ENCODE peak calls at places on chromosome 14, in six cellular contexts. One of them, this sample, is unnamed.

GRCh38 chr14:101466456-101467180 is 94.7 kb upstream of the DIO3 start:
- DNase-seq in cardiac muscle cell: no peak
- DNase-seq in cardiac fibroblast: no peak
- DNase-seq in fibroblast of pulmonary artery: no peak
- DNase-seq in mucosa of descending colon: no peak
- DNase-seq in endodermal cell: no peak
- DNase-seq in this sample: no peak

GRCh38 chr14:33836203-33836894 is 114.5 kb downstream of the EGLN3 start:
- DNase-seq in mucosa of descending colon: no peak
- DNase-seq in endodermal cell: no peak
- DNase-seq in cardiac fibroblast: no peak
- DNase-seq in cardiac muscle cell: no peak
- DNase-seq in fibroblast of pulmonary artery: no peak
- DNase-seq in this sample: no peak

GRCh38 chr14:34075095-34075744 is 124.3 kb upstream of the EGLN3 start:
- DNase-seq in cardiac fibroblast: no peak
- DNase-seq in endodermal cell: no peak
- DNase-seq in cardiac muscle cell: no peak
- DNase-seq in fibroblast of pulmonary artery: no peak
- DNase-seq in mucosa of descending colon: no peak
- DNase-seq in this sample: no peak

GRCh38 chr14:66322564-66322963 is 163.6 kb upstream of the CCDC196 start:
- DNase-seq in mucosa of descending colon: no peak
- DNase-seq in cardiac fibroblast: no peak
- DNase-seq in cardiac muscle cell: no peak
- DNase-seq in fibroblast of pulmonary artery: no peak
- DNase-seq in endodermal cell: no peak
- DNase-seq in this sample: no peak

GRCh38 chr14:62079035-62079434 is 316.8 kb downstream of the SNAPC1 start:
- DNase-seq in endodermal cell: no peak
- DNase-seq in cardiac muscle cell: no peak
- DNase-seq in cardiac fibroblast: no peak
- DNase-seq in mucosa of descending colon: no peak
- DNase-seq in fibroblast of pulmonary artery: no peak
- DNase-seq in this sample: no peak

GRCh38 chr14:106491851-106492250 is 965.5 kb downstream of the TMEM121 start:
- DNase-seq in fibroblast of pulmonary artery: no peak
- DNase-seq in endodermal cell: peak
- DNase-seq in mucosa of descending colon: peak
- DNase-seq in cardiac fibroblast: peak
- DNase-seq in cardiac muscle cell: no peak
- DNase-seq in this sample: no peak

GRCh38 chr14:61690982-61691381 is 4.3 kb upstream of the HIF1A start:
- DNase-seq in cardiac fibroblast: peak
- DNase-seq in endodermal cell: no peak
- DNase-seq in mucosa of descending colon: no peak
- DNase-seq in cardiac muscle cell: peak
- DNase-seq in fibroblast of pulmonary artery: peak
- DNase-seq in this sample: no peak

GRCh38 chr14:56243110-56243509 is 124.9 kb downstream of the PELI2 start:
- DNase-seq in endodermal cell: no peak
- DNase-seq in cardiac fibroblast: no peak
- DNase-seq in mucosa of descending colon: no peak
- DNase-seq in fibroblast of pulmonary artery: no peak
- DNase-seq in cardiac muscle cell: no peak
- DNase-seq in this sample: no peak

GRCh38 chr14:77027538-77028383 is 747 bp downstream of the IRF2BPL start:
- DNase-seq in fibroblast of pulmonary artery: peak
- DNase-seq in mucosa of descending colon: peak
- DNase-seq in cardiac muscle cell: peak
- DNase-seq in endodermal cell: peak
- DNase-seq in cardiac fibroblast: peak
- DNase-seq in this sample: peak

GRCh38 chr14:100129161-100129589 is 30.3 kb downstream of the DEGS2 start:
- DNase-seq in mucosa of descending colon: no peak
- DNase-seq in cardiac muscle cell: peak
- DNase-seq in endodermal cell: no peak
- DNase-seq in cardiac fibroblast: peak
- DNase-seq in fibroblast of pulmonary artery: peak
- DNase-seq in this sample: peak

GRCh38 chr14:77681196-77682157 is 26.3 kb downstream of the ALKBH1 start:
- DNase-seq in mucosa of descending colon: peak
- DNase-seq in endodermal cell: no peak
- DNase-seq in cardiac fibroblast: peak
- DNase-seq in cardiac muscle cell: no peak
- DNase-seq in fibroblast of pulmonary artery: peak
- DNase-seq in this sample: peak

GRCh38 chr14:44657688-44658388 is 150.8 kb upstream of the FSCB start:
- DNase-seq in cardiac muscle cell: peak
- DNase-seq in mucosa of descending colon: no peak
- DNase-seq in cardiac fibroblast: peak
- DNase-seq in endodermal cell: peak
- DNase-seq in fibroblast of pulmonary artery: peak
- DNase-seq in this sample: no peak

GRCh38 chr14:61444215-61444768 is 122.9 kb downstream of the PRKCH start:
- DNase-seq in endodermal cell: no peak
- DNase-seq in fibroblast of pulmonary artery: no peak
- DNase-seq in mucosa of descending colon: no peak
- DNase-seq in cardiac fibroblast: no peak
- DNase-seq in cardiac muscle cell: no peak
- DNase-seq in this sample: no peak

GRCh38 chr14:24993631-24994030 is 56.3 kb downstream of the STXBP6 start:
- DNase-seq in cardiac muscle cell: no peak
- DNase-seq in cardiac fibroblast: no peak
- DNase-seq in fibroblast of pulmonary artery: no peak
- DNase-seq in endodermal cell: no peak
- DNase-seq in mucosa of descending colon: no peak
- DNase-seq in this sample: no peak

GRCh38 chr14:22801716-22802115 is 13.5 kb downstream of the SLC7A7 start:
- DNase-seq in fibroblast of pulmonary artery: no peak
- DNase-seq in mucosa of descending colon: no peak
- DNase-seq in endodermal cell: no peak
- DNase-seq in cardiac muscle cell: no peak
- DNase-seq in cardiac fibroblast: no peak
- DNase-seq in this sample: no peak

GRCh38 chr14:103104654-103105511 is 10.4 kb downstream of the EXOC3L4 start:
- DNase-seq in cardiac fibroblast: peak
- DNase-seq in mucosa of descending colon: peak
- DNase-seq in cardiac muscle cell: peak
- DNase-seq in endodermal cell: peak
- DNase-seq in fibroblast of pulmonary artery: peak
- DNase-seq in this sample: peak

GRCh38 chr14:59352951-59353350 is 112.2 kb downstream of the GPR135 start:
- DNase-seq in cardiac fibroblast: no peak
- DNase-seq in fibroblast of pulmonary artery: no peak
- DNase-seq in mucosa of descending colon: no peak
- DNase-seq in endodermal cell: no peak
- DNase-seq in cardiac muscle cell: no peak
- DNase-seq in this sample: no peak

GRCh38 chr14:83041224-83041623 is 1507.6 kb upstream of the SEL1L start:
- DNase-seq in mucosa of descending colon: no peak
- DNase-seq in fibroblast of pulmonary artery: no peak
- DNase-seq in cardiac muscle cell: no peak
- DNase-seq in endodermal cell: no peak
- DNase-seq in cardiac fibroblast: no peak
- DNase-seq in this sample: no peak

GRCh38 chr14:22549981-22550670 is 38.9 kb downstream of the DAD1 start:
- DNase-seq in fibroblast of pulmonary artery: peak
- DNase-seq in mucosa of descending colon: no peak
- DNase-seq in cardiac fibroblast: peak
- DNase-seq in cardiac muscle cell: peak
- DNase-seq in endodermal cell: no peak
- DNase-seq in this sample: no peak

GRCh38 chr14:67524152-67524963 is 8.7 kb upstream of the PLEKHH1 start:
- DNase-seq in endodermal cell: no peak
- DNase-seq in cardiac fibroblast: peak
- DNase-seq in mucosa of descending colon: no peak
- DNase-seq in cardiac muscle cell: no peak
- DNase-seq in fibroblast of pulmonary artery: no peak
- DNase-seq in this sample: no peak

GRCh38 chr14:69351911-69352310 is 46.2 kb downstream of the ERH start:
- DNase-seq in endodermal cell: no peak
- DNase-seq in mucosa of descending colon: no peak
- DNase-seq in cardiac fibroblast: no peak
- DNase-seq in cardiac muscle cell: no peak
- DNase-seq in fibroblast of pulmonary artery: no peak
- DNase-seq in this sample: no peak

GRCh38 chr14:23538785-23539184 is 12.8 kb downstream of the ZFHX2 start:
- DNase-seq in cardiac muscle cell: peak
- DNase-seq in endodermal cell: peak
- DNase-seq in mucosa of descending colon: no peak
- DNase-seq in fibroblast of pulmonary artery: peak
- DNase-seq in cardiac fibroblast: peak
- DNase-seq in this sample: peak

GRCh38 chr14:32027255-32027939 is 49.7 kb upstream of the ARHGAP5 start:
- DNase-seq in fibroblast of pulmonary artery: peak
- DNase-seq in mucosa of descending colon: no peak
- DNase-seq in cardiac muscle cell: peak
- DNase-seq in cardiac fibroblast: peak
- DNase-seq in endodermal cell: no peak
- DNase-seq in this sample: peak

GRCh38 chr14:65219353-65219752 is 117.0 kb upstream of the MAX start:
- DNase-seq in cardiac muscle cell: no peak
- DNase-seq in cardiac fibroblast: no peak
- DNase-seq in endodermal cell: no peak
- DNase-seq in mucosa of descending colon: no peak
- DNase-seq in fibroblast of pulmonary artery: no peak
- DNase-seq in this sample: no peak

GRCh38 chr14:102125546-102125945 is 14.2 kb upstream of the WDR20 start:
- DNase-seq in cardiac fibroblast: no peak
- DNase-seq in fibroblast of pulmonary artery: no peak
- DNase-seq in endodermal cell: no peak
- DNase-seq in cardiac muscle cell: no peak
- DNase-seq in mucosa of descending colon: no peak
- DNase-seq in this sample: no peak

GRCh38 chr14:98347686-98348085 is 924.3 kb downstream of the BCL11B start:
- DNase-seq in endodermal cell: no peak
- DNase-seq in fibroblast of pulmonary artery: no peak
- DNase-seq in cardiac fibroblast: no peak
- DNase-seq in mucosa of descending colon: no peak
- DNase-seq in cardiac muscle cell: no peak
- DNase-seq in this sample: no peak

GRCh38 chr14:98345186-98345585 is 926.8 kb downstream of the BCL11B start:
- DNase-seq in cardiac fibroblast: no peak
- DNase-seq in fibroblast of pulmonary artery: no peak
- DNase-seq in cardiac muscle cell: no peak
- DNase-seq in endodermal cell: no peak
- DNase-seq in mucosa of descending colon: no peak
- DNase-seq in this sample: no peak

GRCh38 chr14:98348505-98348904 is 923.5 kb downstream of the BCL11B start:
- DNase-seq in cardiac muscle cell: no peak
- DNase-seq in mucosa of descending colon: no peak
- DNase-seq in cardiac fibroblast: no peak
- DNase-seq in fibroblast of pulmonary artery: no peak
- DNase-seq in endodermal cell: no peak
- DNase-seq in this sample: no peak

DNA sequence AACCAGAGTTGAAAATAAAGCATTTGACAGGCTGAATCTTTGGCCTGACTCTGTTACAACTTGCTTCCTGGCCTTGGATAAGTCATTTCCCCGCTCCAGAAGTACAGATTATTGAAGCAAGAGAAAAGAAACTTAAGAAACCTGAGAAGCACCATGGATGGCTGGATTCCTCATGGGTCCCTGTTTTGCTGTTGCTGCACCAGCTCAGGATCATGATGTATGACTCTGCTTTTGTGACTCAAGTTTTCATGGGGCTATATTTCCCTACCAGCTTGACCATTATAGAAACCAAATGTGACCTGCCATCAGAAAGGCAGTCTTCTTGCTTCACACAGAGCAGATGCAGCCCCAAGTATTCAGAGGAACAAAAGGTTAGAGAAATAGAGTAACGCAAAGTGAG is 921.8 kb downstream of the BCL11B start:
- DNase-seq in fibroblast of pulmonary artery: no peak
- DNase-seq in cardiac fibroblast: no peak
- DNase-seq in endodermal cell: no peak
- DNase-seq in mucosa of descending colon: no peak
- DNase-seq in cardiac muscle cell: no peak
- DNase-seq in this sample: no peak
- H3K4me3 ChIP-seq in fibroblast of pulmonary artery: no peak
- H3K4me3 ChIP-seq in cardiac fibroblast: no peak
- H3K4me3 ChIP-seq in endodermal cell: no peak
- H3K4me3 ChIP-seq in mucosa of descending colon: no peak
- H3K4me3 ChIP-seq in cardiac muscle cell: no peak
- H3K4me3 ChIP-seq in this sample: no peak

GRCh38 chr14:70909788-70910614 is 2.7 kb downstream of the PCNX1 start:
- DNase-seq in fibroblast of pulmonary artery: no peak
- DNase-seq in mucosa of descending colon: no peak
- DNase-seq in cardiac muscle cell: no peak
- DNase-seq in endodermal cell: no peak
- DNase-seq in cardiac fibroblast: no peak
- DNase-seq in this sample: no peak
- H3K4me3 ChIP-seq in fibroblast of pulmonary artery: peak
- H3K4me3 ChIP-seq in mucosa of descending colon: no peak
- H3K4me3 ChIP-seq in cardiac muscle cell: peak
- H3K4me3 ChIP-seq in endodermal cell: peak
- H3K4me3 ChIP-seq in cardiac fibroblast: no peak
- H3K4me3 ChIP-seq in this sample: peak

GRCh38 chr14:54568821-54569591 is 2.1 kb downstream of the SAMD4A start:
- DNase-seq in cardiac muscle cell: peak
- DNase-seq in fibroblast of pulmonary artery: no peak
- DNase-seq in mucosa of descending colon: peak
- DNase-seq in cardiac fibroblast: peak
- DNase-seq in endodermal cell: peak
- DNase-seq in this sample: peak
- H3K4me3 ChIP-seq in cardiac muscle cell: peak
- H3K4me3 ChIP-seq in fibroblast of pulmonary artery: peak
- H3K4me3 ChIP-seq in mucosa of descending colon: no peak
- H3K4me3 ChIP-seq in cardiac fibroblast: peak
- H3K4me3 ChIP-seq in endodermal cell: no peak
- H3K4me3 ChIP-seq in this sample: peak

GRCh38 chr14:79871164-79871563 is 340.1 kb downstream of the DIO2 start:
- DNase-seq in cardiac muscle cell: no peak
- DNase-seq in endodermal cell: no peak
- DNase-seq in fibroblast of pulmonary artery: no peak
- DNase-seq in cardiac fibroblast: no peak
- DNase-seq in mucosa of descending colon: no peak
- DNase-seq in this sample: no peak
- H3K4me3 ChIP-seq in cardiac muscle cell: no peak
- H3K4me3 ChIP-seq in endodermal cell: no peak
- H3K4me3 ChIP-seq in fibroblast of pulmonary artery: no peak
- H3K4me3 ChIP-seq in cardiac fibroblast: no peak
- H3K4me3 ChIP-seq in mucosa of descending colon: no peak
- H3K4me3 ChIP-seq in this sample: no peak

DNA sequence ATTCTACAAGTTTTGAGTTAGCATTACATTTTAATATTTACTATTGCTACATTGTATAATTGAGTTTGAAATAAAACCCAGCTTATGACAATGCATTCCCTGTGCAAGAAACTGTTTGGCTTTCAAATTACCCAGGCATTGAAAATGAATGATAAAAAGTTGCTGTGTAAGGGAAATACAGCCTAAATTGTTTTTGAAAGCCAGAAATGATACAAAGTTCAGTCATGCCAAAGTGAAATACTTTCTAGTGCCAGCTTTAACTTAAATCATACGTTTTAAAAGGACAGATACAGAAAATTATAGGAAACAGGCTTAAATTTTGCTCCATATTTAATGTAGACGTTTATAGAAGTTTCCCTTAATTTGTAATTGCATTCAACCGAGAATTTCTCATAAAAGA is 2.8 kb downstream of the MGAT2 start:
- DNase-seq in endodermal cell: no peak
- DNase-seq in cardiac fibroblast: no peak
- DNase-seq in cardiac muscle cell: no peak
- DNase-seq in mucosa of descending colon: no peak
- DNase-seq in fibroblast of pulmonary artery: no peak
- DNase-seq in this sample: no peak
- H3K4me3 ChIP-seq in endodermal cell: peak
- H3K4me3 ChIP-seq in cardiac fibroblast: no peak
- H3K4me3 ChIP-seq in cardiac muscle cell: no peak
- H3K4me3 ChIP-seq in mucosa of descending colon: no peak
- H3K4me3 ChIP-seq in fibroblast of pulmonary artery: peak
- H3K4me3 ChIP-seq in this sample: peak

GRCh38 chr14:105364100-105364708 is 34.1 kb upstream of the TEX22 start:
- DNase-seq in cardiac fibroblast: peak
- DNase-seq in mucosa of descending colon: peak
- DNase-seq in endodermal cell: no peak
- DNase-seq in fibroblast of pulmonary artery: peak
- DNase-seq in cardiac muscle cell: peak
- DNase-seq in this sample: peak
- H3K4me3 ChIP-seq in cardiac fibroblast: no peak
- H3K4me3 ChIP-seq in mucosa of descending colon: no peak
- H3K4me3 ChIP-seq in endodermal cell: no peak
- H3K4me3 ChIP-seq in fibroblast of pulmonary artery: no peak
- H3K4me3 ChIP-seq in cardiac muscle cell: no peak
- H3K4me3 ChIP-seq in this sample: peak

This sample was measured in AG10803.